ENCODE peak calls at places on chromosomes 13 and 19, in four cellular contexts. X is COLO829, D is HFFc6, V is H54. G is an unnamed sample.

GRCh38 chr13:20525601-20526544 is at the start of gene CRYL1:
- DNase-seq in X (no peak), D (peak), V (peak), G (peak)

GRCh38 chr19:31658993-31659896 is 310.0 kb upstream of the TSHZ3 start:
- DNase-seq in X (no peak), D (no peak), V (no peak), G (no peak)

GRCh38 chr13:97391201-97391600 is 42.8 kb upstream of the RAP2A start:
- DNase-seq in X (peak), D (no peak), V (no peak), G (no peak)

GRCh38 chr19:42023121-42023942 is 29.3 kb upstream of the ATP1A3 start:
- DNase-seq in X (no peak), D (peak), V (no peak), G (peak)

GRCh38 chr19:33052352-33052972 is 12.2 kb downstream of the RHPN2 start:
- DNase-seq in X (no peak), D (peak), V (no peak), G (peak)

GRCh38 chr19:1251503-1252220 is 3.3 kb downstream of the MIDN start:
- DNase-seq in X (no peak), D (no peak), V (peak), G (no peak)

GRCh38 chr13:27997904-27998522 is 9.5 kb upstream of the URAD start:
- DNase-seq in X (no peak), D (peak), V (no peak), G (peak)

GRCh38 chr19:3593156-3593555 is 7.9 kb downstream of the GIPC3 start:
- DNase-seq in X (no peak), D (no peak), V (no peak), G (no peak)

GRCh38 chr19:399370-399769 is 9.6 kb downstream of the C2CD4C start:
- DNase-seq in X (no peak), D (no peak), V (no peak), G (no peak)

G was measured in KBM-7.